ENCODE peak calls at places on chromosomes 5 and 9, in six cellular contexts. X, Z, L, G, B and U are unnamed samples.

GRCh38 chr9:1276474-1276873 is 226.3 kb downstream of the DMRT2 start:
- DNase-seq in B (no peak), L (no peak), G (no peak), Z (no peak), X (no peak), U (no peak)

GRCh38 chr5:166845044-166845443 is 1446.4 kb upstream of the WWC1 start:
- DNase-seq in B (no peak), G (peak), X (no peak), L (no peak), Z (no peak), U (no peak)

GRCh38 chr5:1762121-1762877 is 37.3 kb downstream of the MRPL36 start:
- DNase-seq in L (peak), X (no peak), Z (no peak), B (no peak), G (no peak), U (no peak)

GRCh38 chr9:91376239-91376638 is 14.5 kb upstream of the AUH start:
- DNase-seq in X (no peak), L (no peak), B (no peak), G (no peak), Z (no peak), U (no peak)

GRCh38 chr5:169064093-169064492 is 236.8 kb downstream of the SLIT3 start:
- DNase-seq in Z (no peak), B (no peak), X (no peak), L (peak), G (no peak), U (no peak)

GRCh38 chr9:129949821-129950220 is 93.2 kb downstream of the FNBP1 start:
- DNase-seq in X (no peak), B (no peak), Z (no peak), L (no peak), G (no peak), U (no peak)

GRCh38 chr5:101080485-101081240 is 177.6 kb upstream of the ST8SIA4 start:
- DNase-seq in X (no peak), L (no peak), Z (no peak), G (no peak), B (no peak), U (no peak)

GRCh38 chr9:111992523-111992922 is 95.9 kb downstream of the UGCG start:
- DNase-seq in G (no peak), B (peak), Z (no peak), L (no peak), X (no peak), U (no peak)

GRCh38 chr5:135869935-135870334 is 25.7 kb downstream of the IL9 start:
- DNase-seq in X (no peak), G (no peak), Z (no peak), B (no peak), L (no peak), U (no peak)

GRCh38 chr9:127767909-127768331 is 10.5 kb downstream of the SH2D3C start:
- DNase-seq in L (no peak), B (no peak), X (no peak), Z (no peak), G (no peak), U (no peak)

GRCh38 chr9:129208191-129209091 is 30.4 kb upstream of the IER5L start:
- DNase-seq in L (no peak), G (peak), X (peak), Z (no peak), B (peak), U (no peak)

GRCh38 chr5:77935516-77936364 is 159.6 kb upstream of the TBCA start:
- DNase-seq in Z (peak), B (peak), X (no peak), G (no peak), L (no peak), U (no peak)

GRCh38 chr5:7078901-7079300 is 317.0 kb upstream of the ADCY2 start:
- DNase-seq in X (peak), L (no peak), G (peak), B (no peak), Z (no peak), U (no peak)

GRCh38 chr5:177542816-177543472 is 11.4 kb downstream of the FAM193B start:
- DNase-seq in X (no peak), Z (no peak), L (no peak), B (no peak), G (no peak), U (no peak)

GRCh38 chr9:122606587-122606986 is 8.0 kb upstream of the OR1Q1 start:
- DNase-seq in G (no peak), B (no peak), Z (no peak), L (no peak), X (no peak), U (no peak)

GRCh38 chr5:116388564-116389258 is 185.9 kb downstream of the SEMA6A start:
- DNase-seq in G (peak), Z (no peak), B (no peak), X (no peak), L (no peak), U (no peak)

GRCh38 chr5:32170303-32171170 is 3.6 kb downstream of the GOLPH3 start:
- DNase-seq in X (no peak), L (no peak), Z (no peak), G (no peak), B (no peak), U (no peak)

GRCh38 chr5:68217476-68217984 is 2.0 kb downstream of the PIK3R1 start:
- DNase-seq in X (no peak), G (no peak), L (no peak), Z (no peak), B (no peak), U (no peak)

GRCh38 chr9:131214457-131214856 is 61.9 kb downstream of the FAM78A start:
- DNase-seq in L (no peak), G (no peak), X (no peak), B (no peak), Z (no peak), U (no peak)

GRCh38 chr9:76371901-76372300 is 22.3 kb downstream of the RFK start:
- DNase-seq in L (no peak), B (no peak), Z (no peak), G (no peak), X (no peak), U (no peak)

GRCh38 chr5:81609810-81610375 is 141.0 kb downstream of the SSBP2 start:
- DNase-seq in Z (no peak), B (no peak), X (no peak), G (no peak), L (no peak), U (no peak)

GRCh38 chr5:76402880-76403712 is at the start of gene IQGAP2:
- DNase-seq in L (peak), X (no peak), G (peak), Z (peak), B (peak), U (no peak)

GRCh38 chr9:110427497-110428104 is 89.9 kb upstream of the TXNDC8 start:
- DNase-seq in L (peak), B (peak), G (peak), X (no peak), Z (peak), U (no peak)

GRCh38 chr5:153783278-153783677 is 255.4 kb downstream of the FAM114A2 start:
- DNase-seq in X (no peak), L (no peak), G (no peak), Z (no peak), B (no peak), U (no peak)

GRCh38 chr5:172870261-172870806 is 36.3 kb downstream of the ERGIC1 start:
- DNase-seq in Z (no peak), X (no peak), L (no peak), B (no peak), G (no peak), U (no peak)

GRCh38 chr5:68711311-68712200 is 382.3 kb upstream of the SLC30A5 start:
- DNase-seq in X (no peak), L (no peak), B (peak), G (no peak), Z (no peak), U (no peak)

GRCh38 chr9:117464941-117465616 is 50.2 kb upstream of the ASTN2 start:
- DNase-seq in X (no peak), B (no peak), L (no peak), G (no peak), Z (no peak), U (peak)

GRCh38 chr9:137077758-137078693 is 709 bp downstream of the UAP1L1 start:
- DNase-seq in X (no peak), B (peak), G (no peak), L (no peak), Z (no peak), U (no peak)